ENCODE peak calls at places on chromosomes 16 and 17, in eight cellular contexts. R is Peyer's patch, W is foreskin keratinocyte, D is AG04450, X is coronary artery, V is A549, B is astrocyte, L is cardiac muscle cell. T is an unnamed sample.

GRCh38 chr17:81976332-81977210 is 858 bp upstream of the ASPSCR1 start:
- DNase-seq in R (peak), W (peak), V (peak), D (no peak), L (no peak), X (no peak), B (no peak), T (no peak)

GRCh38 chr17:55451203-55451641 is 29.6 kb upstream of the MMD start:
- DNase-seq in W (no peak), X (no peak), L (peak), D (no peak), R (no peak), B (peak), V (peak), T (no peak)

GRCh38 chr17:57294629-57295501 is 38.5 kb downstream of the MSI2 start:
- DNase-seq in R (no peak), D (no peak), X (no peak), L (no peak), W (no peak), B (peak), V (peak), T (no peak)

GRCh38 chr17:73323622-73324455 is 12.0 kb upstream of the CDC42EP4 start:
- DNase-seq in X (no peak), R (no peak), V (no peak), B (no peak), L (peak), W (peak), D (no peak), T (no peak)

GRCh38 chr17:14434506-14434905 is 133.6 kb downstream of the HS3ST3B1 start:
- DNase-seq in L (no peak), W (peak), R (no peak), B (no peak), X (no peak), V (no peak), D (no peak), T (no peak)

GRCh38 chr16:19885456-19886060 is 910 bp upstream of the GPRC5B start:
- DNase-seq in L (peak), W (peak), V (no peak), B (no peak), X (no peak), D (no peak), R (peak), T (no peak)

GRCh38 chr17:78957076-78957475 is 22.6 kb downstream of the LGALS3BP start:
- DNase-seq in V (peak), D (no peak), L (peak), R (no peak), X (no peak), W (no peak), B (peak), T (no peak)

GRCh38 chr16:49330562-49331201 is 42.9 kb upstream of the C16orf78 start:
- DNase-seq in V (no peak), R (no peak), B (no peak), W (no peak), D (no peak), L (no peak), X (peak), T (no peak)

GRCh38 chr17:1907818-1908698 is 78.3 kb downstream of the RPA1 start:
- DNase-seq in L (peak), V (no peak), R (no peak), D (no peak), W (no peak), B (peak), X (no peak), T (no peak)

GRCh38 chr16:63385714-63386113 is 1349.5 kb upstream of the CDH8 start:
- DNase-seq in R (no peak), W (peak), D (no peak), B (no peak), V (no peak), L (no peak), X (no peak), T (no peak)

GRCh38 chr16:29903579-29903978 is 3.3 kb downstream of the ASPHD1 start:
- DNase-seq in R (no peak), L (no peak), X (no peak), V (no peak), B (no peak), D (no peak), W (no peak), T (no peak)

GRCh38 chr16:72635694-72636093 is 412.2 kb downstream of the ZFHX3 start:
- DNase-seq in L (no peak), D (no peak), V (no peak), R (no peak), X (no peak), B (no peak), W (no peak), T (no peak)

GRCh38 chr17:43471801-43472200 is 12.0 kb upstream of the DHX8 start:
- DNase-seq in R (no peak), W (peak), V (no peak), L (no peak), X (no peak), B (peak), D (no peak), T (no peak)

GRCh38 chr17:78925662-78926555 is 722 bp upstream of the TIMP2 start:
- DNase-seq in D (peak), R (peak), X (peak), W (no peak), V (peak), L (peak), B (peak), T (no peak)

GRCh38 chr16:68490829-68491575 is 42.7 kb upstream of the SMPD3 start:
- DNase-seq in L (peak), V (peak), D (no peak), B (peak), W (peak), R (peak), X (no peak), T (peak)

GRCh38 chr16:9525037-9525436 is 433.6 kb downstream of the HAPSTR1 start:
- DNase-seq in B (no peak), V (no peak), L (no peak), D (no peak), W (no peak), R (no peak), X (no peak), T (no peak)

GRCh38 chr16:52611817-52612673 is 65.1 kb upstream of the TOX3 start:
- DNase-seq in X (no peak), L (no peak), R (peak), V (peak), D (no peak), W (no peak), B (no peak), T (no peak)
- H3K27ac ChIP-seq in X (no peak), L (no peak), R (no peak), V (peak), D (no peak), W (no peak), B (no peak), T (no peak)

GRCh38 chr17:59525668-59526067 is 39.7 kb upstream of the DHX40 start:
- DNase-seq in R (no peak), D (no peak), B (no peak), W (no peak), X (no peak), V (no peak), L (no peak), T (no peak)
- H3K27ac ChIP-seq in R (no peak), D (no peak), B (no peak), W (no peak), X (no peak), V (no peak), L (no peak), T (no peak)

DNA sequence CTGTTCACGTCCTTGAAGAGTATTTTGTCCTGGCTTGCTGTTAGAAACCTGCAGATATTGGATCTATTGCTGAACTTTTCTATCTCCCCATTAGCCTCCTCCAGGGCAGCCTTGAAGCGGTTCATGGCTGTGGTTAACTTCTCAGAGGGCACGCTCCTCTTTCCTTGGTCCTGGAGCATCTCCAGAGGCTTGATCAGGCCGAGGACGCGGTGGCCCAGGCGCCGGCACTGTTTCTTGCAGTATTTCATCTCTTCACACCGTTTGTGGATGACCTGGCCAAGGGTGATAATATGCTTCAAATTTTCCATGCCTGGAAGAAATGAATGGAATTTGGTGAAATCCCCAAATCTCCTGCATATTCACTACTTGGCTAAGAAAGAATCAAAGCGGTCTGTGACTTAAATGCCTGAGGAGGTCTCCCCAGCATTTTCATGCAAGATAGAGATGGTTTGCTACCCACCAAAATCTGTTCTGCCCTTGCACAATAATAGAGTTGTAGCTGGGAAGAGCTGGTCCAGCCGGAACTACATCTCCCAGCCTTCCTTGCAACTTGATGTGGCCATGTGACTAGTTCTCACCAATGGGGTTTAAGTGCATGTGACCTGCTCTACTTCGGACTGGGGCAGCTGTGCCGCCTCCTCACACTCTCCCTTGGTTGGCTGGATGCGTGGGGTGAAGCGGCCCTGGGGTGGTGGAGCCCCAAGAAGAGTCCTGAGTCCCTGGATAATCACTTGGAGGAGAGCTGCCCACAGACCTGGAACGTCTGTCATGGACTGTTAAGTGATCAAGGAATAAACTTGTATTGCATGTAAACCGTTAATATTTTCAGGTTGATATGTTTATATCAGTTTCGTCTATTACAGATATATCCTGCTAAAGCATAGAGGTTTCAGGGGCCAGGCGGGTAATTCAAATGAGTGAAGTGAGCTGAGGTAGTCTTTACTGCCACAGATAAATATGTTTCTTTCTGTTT is 4.9 kb downstream of the MLKL start:
- DNase-seq in D (peak), R (peak), V (peak), B (peak), W (peak), X (peak), L (peak), T (peak)
- H3K27ac ChIP-seq in D (no peak), R (peak), V (peak), B (no peak), W (no peak), X (no peak), L (no peak), T (no peak)

DNA sequence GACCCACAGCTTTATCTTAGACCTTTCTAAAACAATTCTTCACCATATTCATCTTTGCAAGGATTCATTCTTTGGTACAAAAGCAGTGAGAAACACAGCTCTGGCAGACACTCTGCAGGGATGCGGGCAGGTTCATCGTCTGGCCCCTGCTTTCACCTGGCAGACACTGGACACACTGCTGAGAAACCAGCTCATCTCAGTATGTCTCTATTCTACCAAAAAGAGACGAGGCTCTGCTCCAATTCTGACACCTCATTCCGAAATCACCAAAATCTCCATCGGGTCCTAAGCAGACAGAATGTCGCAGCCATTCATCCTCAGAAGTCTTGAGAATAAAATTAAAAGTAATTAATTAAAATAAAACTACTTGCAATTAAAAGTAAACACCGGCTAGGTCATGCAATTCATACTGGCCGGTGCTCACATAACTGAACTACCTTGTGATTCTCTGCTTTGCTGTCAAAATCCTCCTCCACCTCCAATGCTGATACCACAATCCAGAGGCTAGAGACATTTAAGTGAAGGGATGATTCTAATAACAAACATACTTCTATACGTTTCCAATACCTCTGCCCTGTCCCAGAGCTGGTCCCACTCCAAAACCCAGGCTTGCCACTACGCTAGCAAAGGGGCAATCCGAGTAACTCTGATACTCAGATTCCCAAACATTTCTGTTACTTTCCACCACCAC is 1.3 kb downstream of the RNF157 start:
- DNase-seq in V (no peak), B (no peak), R (no peak), D (no peak), L (no peak), W (no peak), X (no peak), T (no peak)
- H3K27ac ChIP-seq in V (peak), B (no peak), R (peak), D (no peak), L (no peak), W (no peak), X (no peak), T (no peak)

DNA sequence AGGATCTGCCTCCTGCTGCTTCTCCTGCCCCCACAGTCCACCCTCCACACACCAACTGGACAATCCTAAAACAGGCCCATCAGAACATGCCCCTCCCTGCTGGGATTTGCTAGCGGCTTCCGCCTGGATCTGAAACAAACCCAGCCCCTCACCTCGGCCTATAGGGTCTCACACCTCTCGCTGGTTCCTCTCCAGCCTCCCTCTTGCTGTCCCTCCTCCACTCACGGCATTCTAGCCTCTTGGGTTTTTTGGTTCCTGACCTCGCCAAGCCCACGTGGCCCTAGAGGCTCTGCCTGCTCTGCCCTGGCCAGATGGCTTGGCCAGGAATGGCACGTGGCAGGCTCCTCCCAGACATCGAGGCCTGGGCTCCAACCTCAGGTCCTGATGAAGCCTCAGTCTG is 15.7 kb upstream of the MTSS2 start:
- DNase-seq in B (no peak), V (no peak), W (no peak), R (no peak), X (no peak), L (no peak), D (no peak), T (no peak)
- H3K27ac ChIP-seq in B (no peak), V (peak), W (no peak), R (no peak), X (peak), L (no peak), D (peak), T (peak)